ENCODE peak calls at places on chromosomes 11 and 22, in nine cellular contexts. P, I, E, Q, Z, M, V, D and U are unnamed samples.

GRCh38 chr11:103624708-103625623 is 411.5 kb upstream of the DDI1 start:
- DNase-seq in P (peak; percentile 96), I (peak; percentile 55), E (no peak), Q (peak; percentile 90), Z (no peak), M (no peak), V (peak; percentile 99), D (no peak), U (peak; percentile 91)

GRCh38 chr11:60858731-60859464 is 3.1 kb upstream of the PTGDR2 start:
- DNase-seq in P (no peak), I (no peak), E (no peak), Q (no peak), Z (no peak), M (no peak), V (no peak), D (no peak), U (no peak)

GRCh38 chr11:2268911-2269600 is 1.3 kb downstream of the ASCL2 start:
- DNase-seq in P (no peak), I (no peak), E (peak; percentile 54), Q (peak; percentile 47), Z (peak; percentile 73), M (peak; percentile 83), V (no peak), D (peak; percentile 16), U (no peak)

GRCh38 chr11:45678962-45679361 is 13.5 kb upstream of the CHST1 start:
- DNase-seq in P (no peak), I (no peak), E (no peak), Q (no peak), Z (no peak), M (no peak), V (no peak), D (no peak), U (no peak)

GRCh38 chr11:36469881-36470802 is 39.9 kb downstream of the TRAF6 start:
- DNase-seq in P (no peak), I (no peak), E (no peak), Q (peak; percentile 49), Z (no peak), M (no peak), V (peak; percentile 91), D (no peak), U (peak; percentile 59)

GRCh38 chr22:35386670-35387288 is 5.9 kb downstream of the HMOX1 start:
- DNase-seq in P (no peak), I (no peak), E (no peak), Q (no peak), Z (no peak), M (no peak), V (no peak), D (no peak), U (no peak)

GRCh38 chr11:31887180-31887579 is 76.1 kb upstream of the PAX6 start:
- DNase-seq in P (no peak), I (no peak), E (no peak), Q (no peak), Z (peak; percentile 37), M (no peak), V (no peak), D (no peak), U (no peak)

GRCh38 chr11:82225502-82225901 is 508.2 kb downstream of the FAM181B start:
- DNase-seq in P (no peak), I (no peak), E (no peak), Q (no peak), Z (no peak), M (no peak), V (no peak), D (no peak), U (no peak)

GRCh38 chr11:2378527-2379210 is 1.6 kb downstream of the CD81 start:
- DNase-seq in P (peak; percentile 59), I (no peak), E (peak; percentile 72), Q (peak; percentile 84), Z (peak; percentile 29), M (no peak), V (peak; percentile 32), D (no peak), U (no peak)

GRCh38 chr11:35935390-35935789 is 8.5 kb upstream of the LDLRAD3 start:
- DNase-seq in P (no peak), I (no peak), E (no peak), Q (no peak), Z (no peak), M (no peak), V (no peak), D (no peak), U (no peak)